ENCODE peak calls at places on chromosome X, in eight cellular contexts. One of them, this sample, is unnamed.

GRCh38 chrX:104712515-104712914 is 146.5 kb downstream of the IL1RAPL2 start:
- DNase-seq in AG09319: no peak
- DNase-seq in dorsolateral prefrontal cortex: no peak
- DNase-seq in naive thymus-derived CD4-positive, alpha-beta T cell: no peak
- DNase-seq in effector memory CD4-positive, alpha-beta T cell: no peak
- DNase-seq in HFF-Myc: no peak
- DNase-seq in A549: no peak
- DNase-seq in A172: no peak
- DNase-seq in this sample: no peak

GRCh38 chrX:444305-444704 is 57.6 kb upstream of the PPP2R3B start:
- DNase-seq in AG09319: no peak
- DNase-seq in dorsolateral prefrontal cortex: no peak
- DNase-seq in naive thymus-derived CD4-positive, alpha-beta T cell: no peak
- DNase-seq in effector memory CD4-positive, alpha-beta T cell: no peak
- DNase-seq in HFF-Myc: no peak
- DNase-seq in A549: no peak
- DNase-seq in A172: peak
- DNase-seq in this sample: no peak

GRCh38 chrX:46722742-46723568 is 36.0 kb downstream of the SLC9A7 start:
- DNase-seq in AG09319: no peak
- DNase-seq in dorsolateral prefrontal cortex: no peak
- DNase-seq in naive thymus-derived CD4-positive, alpha-beta T cell: no peak
- DNase-seq in effector memory CD4-positive, alpha-beta T cell: no peak
- DNase-seq in HFF-Myc: no peak
- DNase-seq in A549: no peak
- DNase-seq in A172: peak
- DNase-seq in this sample: no peak

GRCh38 chrX:139554367-139554766 is 23.8 kb downstream of the F9 start:
- DNase-seq in AG09319: no peak
- DNase-seq in dorsolateral prefrontal cortex: no peak
- DNase-seq in naive thymus-derived CD4-positive, alpha-beta T cell: no peak
- DNase-seq in effector memory CD4-positive, alpha-beta T cell: no peak
- DNase-seq in HFF-Myc: no peak
- DNase-seq in A549: no peak
- DNase-seq in A172: no peak
- DNase-seq in this sample: no peak

GRCh38 chrX:153426204-153426603 is 14.9 kb downstream of the ZFP92 start:
- DNase-seq in AG09319: no peak
- DNase-seq in dorsolateral prefrontal cortex: no peak
- DNase-seq in naive thymus-derived CD4-positive, alpha-beta T cell: no peak
- DNase-seq in effector memory CD4-positive, alpha-beta T cell: no peak
- DNase-seq in HFF-Myc: no peak
- DNase-seq in A549: no peak
- DNase-seq in A172: no peak
- DNase-seq in this sample: no peak

GRCh38 chrX:129961180-129962083 is 21.0 kb upstream of the BCORL1 start:
- DNase-seq in AG09319: no peak
- DNase-seq in dorsolateral prefrontal cortex: no peak
- DNase-seq in naive thymus-derived CD4-positive, alpha-beta T cell: peak
- DNase-seq in effector memory CD4-positive, alpha-beta T cell: peak
- DNase-seq in HFF-Myc: no peak
- DNase-seq in A549: peak
- DNase-seq in A172: peak
- DNase-seq in this sample: peak

GRCh38 chrX:132689741-132690140 is 200.9 kb upstream of the MBNL3 start:
- DNase-seq in AG09319: no peak
- DNase-seq in dorsolateral prefrontal cortex: no peak
- DNase-seq in naive thymus-derived CD4-positive, alpha-beta T cell: no peak
- DNase-seq in effector memory CD4-positive, alpha-beta T cell: no peak
- DNase-seq in HFF-Myc: no peak
- DNase-seq in A549: no peak
- DNase-seq in A172: no peak
- DNase-seq in this sample: no peak

GRCh38 chrX:14290335-14290734 is 239.0 kb upstream of the GLRA2 start:
- DNase-seq in AG09319: no peak
- DNase-seq in dorsolateral prefrontal cortex: no peak
- DNase-seq in naive thymus-derived CD4-positive, alpha-beta T cell: no peak
- DNase-seq in effector memory CD4-positive, alpha-beta T cell: no peak
- DNase-seq in HFF-Myc: no peak
- DNase-seq in A549: no peak
- DNase-seq in A172: no peak
- DNase-seq in this sample: no peak

GRCh38 chrX:154063234-154063633 is 34.3 kb downstream of the MECP2 start:
- DNase-seq in AG09319: no peak
- DNase-seq in dorsolateral prefrontal cortex: no peak
- DNase-seq in naive thymus-derived CD4-positive, alpha-beta T cell: no peak
- DNase-seq in effector memory CD4-positive, alpha-beta T cell: no peak
- DNase-seq in HFF-Myc: no peak
- DNase-seq in A549: no peak
- DNase-seq in A172: no peak
- DNase-seq in this sample: no peak

GRCh38 chrX:129779747-129780146 is at the start of gene SASH3:
- DNase-seq in AG09319: no peak
- DNase-seq in dorsolateral prefrontal cortex: no peak
- DNase-seq in naive thymus-derived CD4-positive, alpha-beta T cell: peak
- DNase-seq in effector memory CD4-positive, alpha-beta T cell: peak
- DNase-seq in HFF-Myc: no peak
- DNase-seq in A549: no peak
- DNase-seq in A172: no peak
- DNase-seq in this sample: no peak

GRCh38 chrX:72126048-72126415 is 5.7 kb downstream of the RTL5 start:
- DNase-seq in AG09319: no peak
- DNase-seq in dorsolateral prefrontal cortex: no peak
- DNase-seq in naive thymus-derived CD4-positive, alpha-beta T cell: no peak
- DNase-seq in effector memory CD4-positive, alpha-beta T cell: no peak
- DNase-seq in HFF-Myc: no peak
- DNase-seq in A549: no peak
- DNase-seq in A172: no peak
- DNase-seq in this sample: peak

GRCh38 chrX:153669901-153670731 is 3.5 kb downstream of the PNCK start:
- DNase-seq in AG09319: no peak
- DNase-seq in dorsolateral prefrontal cortex: no peak
- DNase-seq in naive thymus-derived CD4-positive, alpha-beta T cell: no peak
- DNase-seq in effector memory CD4-positive, alpha-beta T cell: no peak
- DNase-seq in HFF-Myc: no peak
- DNase-seq in A549: no peak
- DNase-seq in A172: no peak
- DNase-seq in this sample: no peak

GRCh38 chrX:79161655-79162054 is 17.2 kb downstream of the GPR174 start:
- DNase-seq in AG09319: no peak
- DNase-seq in dorsolateral prefrontal cortex: no peak
- DNase-seq in naive thymus-derived CD4-positive, alpha-beta T cell: peak
- DNase-seq in effector memory CD4-positive, alpha-beta T cell: peak
- DNase-seq in HFF-Myc: no peak
- DNase-seq in A549: no peak
- DNase-seq in A172: no peak
- DNase-seq in this sample: no peak

GRCh38 chrX:38561126-38561868 is at the start of gene TSPAN7:
- DNase-seq in AG09319: peak
- DNase-seq in dorsolateral prefrontal cortex: peak
- DNase-seq in naive thymus-derived CD4-positive, alpha-beta T cell: peak
- DNase-seq in effector memory CD4-positive, alpha-beta T cell: peak
- DNase-seq in HFF-Myc: no peak
- DNase-seq in A549: peak
- DNase-seq in A172: peak
- DNase-seq in this sample: peak

GRCh38 chrX:139820358-139820984 is 112.4 kb downstream of the ATP11C start:
- DNase-seq in AG09319: no peak
- DNase-seq in dorsolateral prefrontal cortex: no peak
- DNase-seq in naive thymus-derived CD4-positive, alpha-beta T cell: no peak
- DNase-seq in effector memory CD4-positive, alpha-beta T cell: no peak
- DNase-seq in HFF-Myc: no peak
- DNase-seq in A549: no peak
- DNase-seq in A172: no peak
- DNase-seq in this sample: no peak

GRCh38 chrX:111519215-111519614 is 7.8 kb downstream of the SERTM2 start:
- DNase-seq in AG09319: no peak
- DNase-seq in dorsolateral prefrontal cortex: no peak
- DNase-seq in naive thymus-derived CD4-positive, alpha-beta T cell: no peak
- DNase-seq in effector memory CD4-positive, alpha-beta T cell: no peak
- DNase-seq in HFF-Myc: no peak
- DNase-seq in A549: no peak
- DNase-seq in A172: no peak
- DNase-seq in this sample: no peak

GRCh38 chrX:115649461-115650063 is 88.6 kb downstream of the PLS3 start:
- DNase-seq in AG09319: no peak
- DNase-seq in dorsolateral prefrontal cortex: no peak
- DNase-seq in naive thymus-derived CD4-positive, alpha-beta T cell: no peak
- DNase-seq in effector memory CD4-positive, alpha-beta T cell: no peak
- DNase-seq in HFF-Myc: no peak
- DNase-seq in A549: no peak
- DNase-seq in A172: no peak
- DNase-seq in this sample: no peak

GRCh38 chrX:10010686-10011085 is 43.5 kb downstream of the CLDN34 start:
- DNase-seq in AG09319: no peak
- DNase-seq in dorsolateral prefrontal cortex: no peak
- DNase-seq in naive thymus-derived CD4-positive, alpha-beta T cell: no peak
- DNase-seq in effector memory CD4-positive, alpha-beta T cell: no peak
- DNase-seq in HFF-Myc: no peak
- DNase-seq in A549: no peak
- DNase-seq in A172: peak
- DNase-seq in this sample: no peak

GRCh38 chrX:48558270-48558669 is 16.0 kb upstream of the RBM3 start:
- DNase-seq in AG09319: no peak
- DNase-seq in dorsolateral prefrontal cortex: no peak
- DNase-seq in naive thymus-derived CD4-positive, alpha-beta T cell: no peak
- DNase-seq in effector memory CD4-positive, alpha-beta T cell: no peak
- DNase-seq in HFF-Myc: no peak
- DNase-seq in A549: peak
- DNase-seq in A172: peak
- DNase-seq in this sample: no peak

GRCh38 chrX:130704053-130705038 is 198.7 kb downstream of the ENOX2 start:
- DNase-seq in AG09319: no peak
- DNase-seq in dorsolateral prefrontal cortex: no peak
- DNase-seq in naive thymus-derived CD4-positive, alpha-beta T cell: no peak
- DNase-seq in effector memory CD4-positive, alpha-beta T cell: no peak
- DNase-seq in HFF-Myc: no peak
- DNase-seq in A549: no peak
- DNase-seq in A172: peak
- DNase-seq in this sample: no peak

GRCh38 chrX:23854945-23855344 is 52.8 kb downstream of the APOO start:
- DNase-seq in AG09319: no peak
- DNase-seq in dorsolateral prefrontal cortex: no peak
- DNase-seq in naive thymus-derived CD4-positive, alpha-beta T cell: no peak
- DNase-seq in effector memory CD4-positive, alpha-beta T cell: no peak
- DNase-seq in HFF-Myc: no peak
- DNase-seq in A549: no peak
- DNase-seq in A172: no peak
- DNase-seq in this sample: no peak

GRCh38 chrX:31190221-31190975 is 118.6 kb upstream of the FTHL17 start:
- DNase-seq in AG09319: no peak
- DNase-seq in dorsolateral prefrontal cortex: no peak
- DNase-seq in naive thymus-derived CD4-positive, alpha-beta T cell: no peak
- DNase-seq in effector memory CD4-positive, alpha-beta T cell: no peak
- DNase-seq in HFF-Myc: no peak
- DNase-seq in A549: no peak
- DNase-seq in A172: no peak
- DNase-seq in this sample: no peak

GRCh38 chrX:140346711-140347110 is 158.2 kb downstream of the SOX3 start:
- DNase-seq in AG09319: no peak
- DNase-seq in dorsolateral prefrontal cortex: no peak
- DNase-seq in naive thymus-derived CD4-positive, alpha-beta T cell: no peak
- DNase-seq in effector memory CD4-positive, alpha-beta T cell: no peak
- DNase-seq in HFF-Myc: no peak
- DNase-seq in A549: no peak
- DNase-seq in A172: no peak
- DNase-seq in this sample: no peak

GRCh38 chrX:1485033-1485432 is 32.3 kb upstream of the ASMTL start:
- DNase-seq in AG09319: no peak
- DNase-seq in dorsolateral prefrontal cortex: peak
- DNase-seq in naive thymus-derived CD4-positive, alpha-beta T cell: no peak
- DNase-seq in effector memory CD4-positive, alpha-beta T cell: no peak
- DNase-seq in HFF-Myc: no peak
- DNase-seq in A549: no peak
- DNase-seq in A172: no peak
- DNase-seq in this sample: no peak

GRCh38 chrX:24646745-24647182 is 383 bp downstream of the PCYT1B start:
- DNase-seq in AG09319: no peak
- DNase-seq in dorsolateral prefrontal cortex: no peak
- DNase-seq in naive thymus-derived CD4-positive, alpha-beta T cell: no peak
- DNase-seq in effector memory CD4-positive, alpha-beta T cell: no peak
- DNase-seq in HFF-Myc: no peak
- DNase-seq in A549: no peak
- DNase-seq in A172: no peak
- DNase-seq in this sample: peak

GRCh38 chrX:130715299-130715698 is 187.7 kb downstream of the ENOX2 start:
- DNase-seq in AG09319: no peak
- DNase-seq in dorsolateral prefrontal cortex: no peak
- DNase-seq in naive thymus-derived CD4-positive, alpha-beta T cell: no peak
- DNase-seq in effector memory CD4-positive, alpha-beta T cell: no peak
- DNase-seq in HFF-Myc: no peak
- DNase-seq in A549: no peak
- DNase-seq in A172: no peak
- DNase-seq in this sample: no peak

GRCh38 chrX:21487832-21488231 is 113.6 kb downstream of the CNKSR2 start:
- DNase-seq in AG09319: no peak
- DNase-seq in dorsolateral prefrontal cortex: no peak
- DNase-seq in naive thymus-derived CD4-positive, alpha-beta T cell: no peak
- DNase-seq in effector memory CD4-positive, alpha-beta T cell: no peak
- DNase-seq in HFF-Myc: no peak
- DNase-seq in A549: no peak
- DNase-seq in A172: no peak
- DNase-seq in this sample: no peak

GRCh38 chrX:132044953-132045352 is 21.9 kb downstream of the STK26 start:
- DNase-seq in AG09319: no peak
- DNase-seq in dorsolateral prefrontal cortex: no peak
- DNase-seq in naive thymus-derived CD4-positive, alpha-beta T cell: no peak
- DNase-seq in effector memory CD4-positive, alpha-beta T cell: no peak
- DNase-seq in HFF-Myc: no peak
- DNase-seq in A549: no peak
- DNase-seq in A172: no peak
- DNase-seq in this sample: no peak

GRCh38 chrX:153384390-153384789 is 16.8 kb downstream of the PNMA6E start:
- DNase-seq in AG09319: no peak
- DNase-seq in dorsolateral prefrontal cortex: no peak
- DNase-seq in naive thymus-derived CD4-positive, alpha-beta T cell: no peak
- DNase-seq in effector memory CD4-positive, alpha-beta T cell: no peak
- DNase-seq in HFF-Myc: no peak
- DNase-seq in A549: no peak
- DNase-seq in A172: no peak
- DNase-seq in this sample: no peak

GRCh38 chrX:39158801-39159657 is 357.8 kb downstream of the MID1IP1 start:
- DNase-seq in AG09319: no peak
- DNase-seq in dorsolateral prefrontal cortex: no peak
- DNase-seq in naive thymus-derived CD4-positive, alpha-beta T cell: no peak
- DNase-seq in effector memory CD4-positive, alpha-beta T cell: no peak
- DNase-seq in HFF-Myc: no peak
- DNase-seq in A549: no peak
- DNase-seq in A172: peak
- DNase-seq in this sample: no peak

GRCh38 chrX:12988797-12989196 is 13.9 kb downstream of the TMSB4X start:
- DNase-seq in AG09319: no peak
- DNase-seq in dorsolateral prefrontal cortex: no peak
- DNase-seq in naive thymus-derived CD4-positive, alpha-beta T cell: no peak
- DNase-seq in effector memory CD4-positive, alpha-beta T cell: no peak
- DNase-seq in HFF-Myc: no peak
- DNase-seq in A549: peak
- DNase-seq in A172: peak
- DNase-seq in this sample: no peak